ENCODE peak calls at places on chromosomes 2 and 18, in six cellular contexts. One of them, this sample, is unnamed.

GRCh38 chr2:203636896-203637818 is 69.3 kb upstream of the CD28 start:
- DNase-seq in transverse colon: peak
- DNase-seq in OCI-LY7: no peak
- DNase-seq in mucosa of descending colon: no peak
- DNase-seq in cardiac fibroblast: peak
- DNase-seq in Calu3: no peak
- DNase-seq in this sample: peak

GRCh38 chr18:53380063-53380639 is 844.3 kb downstream of the MBD2 start:
- DNase-seq in mucosa of descending colon: no peak
- DNase-seq in transverse colon: no peak
- DNase-seq in cardiac fibroblast: peak
- DNase-seq in OCI-LY7: peak
- DNase-seq in Calu3: peak
- DNase-seq in this sample: no peak

GRCh38 chr2:199228887-199229819 is 228.6 kb downstream of the SATB2 start:
- DNase-seq in OCI-LY7: no peak
- DNase-seq in mucosa of descending colon: no peak
- DNase-seq in transverse colon: no peak
- DNase-seq in cardiac fibroblast: peak
- DNase-seq in Calu3: peak
- DNase-seq in this sample: peak

GRCh38 chr2:28656937-28657615 is 94.6 kb upstream of the PPP1CB start:
- DNase-seq in cardiac fibroblast: no peak
- DNase-seq in Calu3: no peak
- DNase-seq in mucosa of descending colon: no peak
- DNase-seq in OCI-LY7: no peak
- DNase-seq in transverse colon: peak
- DNase-seq in this sample: no peak

GRCh38 chr18:48639772-48640432 is 101.1 kb downstream of the CTIF start:
- DNase-seq in transverse colon: no peak
- DNase-seq in OCI-LY7: no peak
- DNase-seq in mucosa of descending colon: no peak
- DNase-seq in cardiac fibroblast: no peak
- DNase-seq in Calu3: no peak
- DNase-seq in this sample: peak

GRCh38 chr18:34801769-34802168 is 91.7 kb downstream of the DTNA start:
- DNase-seq in OCI-LY7: no peak
- DNase-seq in mucosa of descending colon: no peak
- DNase-seq in transverse colon: no peak
- DNase-seq in Calu3: no peak
- DNase-seq in cardiac fibroblast: peak
- DNase-seq in this sample: peak

GRCh38 chr18:50315100-50315871 is 27.8 kb upstream of the CXXC1 start:
- DNase-seq in OCI-LY7: peak
- DNase-seq in transverse colon: no peak
- DNase-seq in mucosa of descending colon: no peak
- DNase-seq in cardiac fibroblast: no peak
- DNase-seq in Calu3: no peak
- DNase-seq in this sample: no peak

GRCh38 chr2:215419769-215420470 is 15.9 kb downstream of the FN1 start:
- DNase-seq in mucosa of descending colon: no peak
- DNase-seq in OCI-LY7: no peak
- DNase-seq in Calu3: no peak
- DNase-seq in transverse colon: no peak
- DNase-seq in cardiac fibroblast: no peak
- DNase-seq in this sample: no peak

GRCh38 chr18:25587545-25587944 is 235.6 kb upstream of the ZNF521 start:
- DNase-seq in mucosa of descending colon: no peak
- DNase-seq in cardiac fibroblast: no peak
- DNase-seq in OCI-LY7: no peak
- DNase-seq in Calu3: no peak
- DNase-seq in transverse colon: no peak
- DNase-seq in this sample: no peak

GRCh38 chr2:26712486-26713465 is 20.3 kb downstream of the KCNK3 start:
- DNase-seq in cardiac fibroblast: no peak
- DNase-seq in OCI-LY7: no peak
- DNase-seq in mucosa of descending colon: no peak
- DNase-seq in transverse colon: no peak
- DNase-seq in Calu3: no peak
- DNase-seq in this sample: no peak

GRCh38 chr18:34773961-34774754 is 64.1 kb downstream of the DTNA start:
- DNase-seq in cardiac fibroblast: peak
- DNase-seq in transverse colon: peak
- DNase-seq in mucosa of descending colon: peak
- DNase-seq in OCI-LY7: no peak
- DNase-seq in Calu3: peak
- DNase-seq in this sample: no peak

GRCh38 chr2:134245340-134245984 is 8.4 kb upstream of the MGAT5 start:
- DNase-seq in Calu3: peak
- DNase-seq in OCI-LY7: peak
- DNase-seq in cardiac fibroblast: peak
- DNase-seq in transverse colon: peak
- DNase-seq in mucosa of descending colon: peak
- DNase-seq in this sample: peak

GRCh38 chr2:190841707-190842505 is 38.7 kb upstream of the GLS start:
- DNase-seq in cardiac fibroblast: peak
- DNase-seq in Calu3: no peak
- DNase-seq in mucosa of descending colon: no peak
- DNase-seq in OCI-LY7: no peak
- DNase-seq in transverse colon: no peak
- DNase-seq in this sample: peak

GRCh38 chr2:175253871-175254270 is 72.4 kb upstream of the ATP5MC3 start:
- DNase-seq in Calu3: no peak
- DNase-seq in mucosa of descending colon: no peak
- DNase-seq in OCI-LY7: no peak
- DNase-seq in cardiac fibroblast: no peak
- DNase-seq in transverse colon: no peak
- DNase-seq in this sample: no peak

GRCh38 chr2:85175369-85176299 is 42.4 kb downstream of the TCF7L1 start:
- DNase-seq in mucosa of descending colon: no peak
- DNase-seq in cardiac fibroblast: peak
- DNase-seq in transverse colon: no peak
- DNase-seq in OCI-LY7: no peak
- DNase-seq in Calu3: no peak
- DNase-seq in this sample: no peak

GRCh38 chr2:112582314-112582746 is 2.1 kb upstream of the CHCHD5 start:
- DNase-seq in mucosa of descending colon: peak
- DNase-seq in transverse colon: no peak
- DNase-seq in OCI-LY7: peak
- DNase-seq in cardiac fibroblast: peak
- DNase-seq in Calu3: peak
- DNase-seq in this sample: peak

GRCh38 chr2:197309369-197310231 is 980 bp downstream of the ANKRD44 start:
- DNase-seq in mucosa of descending colon: peak
- DNase-seq in Calu3: no peak
- DNase-seq in cardiac fibroblast: peak
- DNase-seq in transverse colon: peak
- DNase-seq in OCI-LY7: peak
- DNase-seq in this sample: peak

GRCh38 chr2:191754103-191754502 is 76.2 kb downstream of the NABP1 start:
- DNase-seq in Calu3: no peak
- DNase-seq in transverse colon: no peak
- DNase-seq in cardiac fibroblast: no peak
- DNase-seq in mucosa of descending colon: no peak
- DNase-seq in OCI-LY7: no peak
- DNase-seq in this sample: no peak

GRCh38 chr2:112623913-112624777 is 21.6 kb upstream of the SLC20A1 start:
- DNase-seq in OCI-LY7: no peak
- DNase-seq in mucosa of descending colon: peak
- DNase-seq in Calu3: peak
- DNase-seq in cardiac fibroblast: peak
- DNase-seq in transverse colon: peak
- DNase-seq in this sample: peak

GRCh38 chr2:46364797-46365457 is 67.7 kb downstream of the EPAS1 start:
- DNase-seq in cardiac fibroblast: peak
- DNase-seq in mucosa of descending colon: no peak
- DNase-seq in transverse colon: peak
- DNase-seq in Calu3: peak
- DNase-seq in OCI-LY7: peak
- DNase-seq in this sample: peak

GRCh38 chr2:113157897-113158753 is 15.6 kb upstream of the PSD4 start:
- DNase-seq in mucosa of descending colon: no peak
- DNase-seq in OCI-LY7: no peak
- DNase-seq in cardiac fibroblast: peak
- DNase-seq in Calu3: no peak
- DNase-seq in transverse colon: no peak
- DNase-seq in this sample: peak

GRCh38 chr2:96622544-96622943 is 15.6 kb downstream of the KANSL3 start:
- DNase-seq in Calu3: no peak
- DNase-seq in cardiac fibroblast: no peak
- DNase-seq in mucosa of descending colon: no peak
- DNase-seq in OCI-LY7: no peak
- DNase-seq in transverse colon: no peak
- DNase-seq in this sample: no peak

GRCh38 chr18:44655435-44655834 is 25.3 kb upstream of the SETBP1 start:
- DNase-seq in OCI-LY7: no peak
- DNase-seq in cardiac fibroblast: no peak
- DNase-seq in mucosa of descending colon: no peak
- DNase-seq in Calu3: no peak
- DNase-seq in transverse colon: no peak
- DNase-seq in this sample: no peak

GRCh38 chr2:203623616-203624015 is 82.8 kb upstream of the CD28 start:
- DNase-seq in cardiac fibroblast: peak
- DNase-seq in transverse colon: no peak
- DNase-seq in Calu3: no peak
- DNase-seq in OCI-LY7: no peak
- DNase-seq in mucosa of descending colon: no peak
- DNase-seq in this sample: no peak

GRCh38 chr2:192604295-192604694 is 409.6 kb upstream of the TMEFF2 start:
- DNase-seq in OCI-LY7: no peak
- DNase-seq in Calu3: no peak
- DNase-seq in cardiac fibroblast: no peak
- DNase-seq in transverse colon: no peak
- DNase-seq in mucosa of descending colon: peak
- DNase-seq in this sample: no peak

GRCh38 chr18:489244-490023 is 11.1 kb downstream of the COLEC12 start:
- DNase-seq in cardiac fibroblast: peak
- DNase-seq in mucosa of descending colon: no peak
- DNase-seq in transverse colon: no peak
- DNase-seq in Calu3: no peak
- DNase-seq in OCI-LY7: no peak
- DNase-seq in this sample: no peak

GRCh38 chr2:81299841-81300240 is 995.3 kb upstream of the LRRTM1 start:
- DNase-seq in transverse colon: no peak
- DNase-seq in OCI-LY7: no peak
- DNase-seq in cardiac fibroblast: no peak
- DNase-seq in Calu3: no peak
- DNase-seq in mucosa of descending colon: no peak
- DNase-seq in this sample: no peak

GRCh38 chr2:127640082-127641072 is 5.6 kb upstream of the GPR17 start:
- DNase-seq in cardiac fibroblast: no peak
- DNase-seq in mucosa of descending colon: no peak
- DNase-seq in transverse colon: no peak
- DNase-seq in OCI-LY7: peak
- DNase-seq in Calu3: no peak
- DNase-seq in this sample: peak

GRCh38 chr2:234990300-234990699 is 38.5 kb downstream of the SH3BP4 start:
- DNase-seq in mucosa of descending colon: peak
- DNase-seq in transverse colon: no peak
- DNase-seq in Calu3: no peak
- DNase-seq in cardiac fibroblast: no peak
- DNase-seq in OCI-LY7: no peak
- DNase-seq in this sample: no peak

GRCh38 chr2:202178342-202178958 is 59.9 kb downstream of the SUMO1 start:
- DNase-seq in mucosa of descending colon: no peak
- DNase-seq in cardiac fibroblast: peak
- DNase-seq in Calu3: peak
- DNase-seq in OCI-LY7: peak
- DNase-seq in transverse colon: peak
- DNase-seq in this sample: peak
- TF ChIP-seq CTCF in mucosa of descending colon: peak
- TF ChIP-seq CTCF in cardiac fibroblast: peak
- TF ChIP-seq CTCF in Calu3: peak
- TF ChIP-seq CTCF in OCI-LY7: peak
- TF ChIP-seq CTCF in transverse colon: peak
- TF ChIP-seq CTCF in this sample: peak

DNA sequence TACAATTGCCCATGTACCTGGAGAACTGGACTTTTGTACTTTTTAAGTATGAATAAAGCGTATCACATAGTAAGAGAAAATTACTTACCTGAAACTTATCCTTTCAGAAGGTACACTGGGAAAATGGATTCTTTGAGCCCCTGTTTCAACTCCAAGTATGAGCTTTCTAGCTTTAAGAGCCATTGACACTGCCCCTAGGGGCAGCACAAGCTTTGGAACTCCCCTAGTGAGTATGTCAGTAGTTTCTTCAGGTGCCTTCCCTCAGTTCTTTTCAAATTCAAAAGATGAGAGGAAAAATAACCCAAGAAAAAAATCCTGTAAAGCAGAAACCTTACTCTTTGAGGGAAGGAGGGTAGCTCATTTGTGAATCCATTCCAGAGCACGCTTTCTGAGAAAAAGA is 124.1 kb downstream of the MEMO1 start:
- DNase-seq in transverse colon: no peak
- DNase-seq in OCI-LY7: peak
- DNase-seq in cardiac fibroblast: no peak
- DNase-seq in Calu3: peak
- DNase-seq in mucosa of descending colon: no peak
- DNase-seq in this sample: peak
- TF ChIP-seq CTCF in transverse colon: no peak
- TF ChIP-seq CTCF in OCI-LY7: peak
- TF ChIP-seq CTCF in cardiac fibroblast: peak
- TF ChIP-seq CTCF in Calu3: no peak
- TF ChIP-seq CTCF in mucosa of descending colon: no peak
- TF ChIP-seq CTCF in this sample: no peak

GRCh38 chr2:232133078-232133477 is 171.6 kb downstream of the DIS3L2 start:
- DNase-seq in Calu3: peak
- DNase-seq in mucosa of descending colon: no peak
- DNase-seq in transverse colon: no peak
- DNase-seq in cardiac fibroblast: no peak
- DNase-seq in OCI-LY7: no peak
- DNase-seq in this sample: no peak
- TF ChIP-seq CTCF in Calu3: no peak
- TF ChIP-seq CTCF in mucosa of descending colon: no peak
- TF ChIP-seq CTCF in transverse colon: no peak
- TF ChIP-seq CTCF in cardiac fibroblast: peak
- TF ChIP-seq CTCF in OCI-LY7: peak
- TF ChIP-seq CTCF in this sample: peak

DNA sequence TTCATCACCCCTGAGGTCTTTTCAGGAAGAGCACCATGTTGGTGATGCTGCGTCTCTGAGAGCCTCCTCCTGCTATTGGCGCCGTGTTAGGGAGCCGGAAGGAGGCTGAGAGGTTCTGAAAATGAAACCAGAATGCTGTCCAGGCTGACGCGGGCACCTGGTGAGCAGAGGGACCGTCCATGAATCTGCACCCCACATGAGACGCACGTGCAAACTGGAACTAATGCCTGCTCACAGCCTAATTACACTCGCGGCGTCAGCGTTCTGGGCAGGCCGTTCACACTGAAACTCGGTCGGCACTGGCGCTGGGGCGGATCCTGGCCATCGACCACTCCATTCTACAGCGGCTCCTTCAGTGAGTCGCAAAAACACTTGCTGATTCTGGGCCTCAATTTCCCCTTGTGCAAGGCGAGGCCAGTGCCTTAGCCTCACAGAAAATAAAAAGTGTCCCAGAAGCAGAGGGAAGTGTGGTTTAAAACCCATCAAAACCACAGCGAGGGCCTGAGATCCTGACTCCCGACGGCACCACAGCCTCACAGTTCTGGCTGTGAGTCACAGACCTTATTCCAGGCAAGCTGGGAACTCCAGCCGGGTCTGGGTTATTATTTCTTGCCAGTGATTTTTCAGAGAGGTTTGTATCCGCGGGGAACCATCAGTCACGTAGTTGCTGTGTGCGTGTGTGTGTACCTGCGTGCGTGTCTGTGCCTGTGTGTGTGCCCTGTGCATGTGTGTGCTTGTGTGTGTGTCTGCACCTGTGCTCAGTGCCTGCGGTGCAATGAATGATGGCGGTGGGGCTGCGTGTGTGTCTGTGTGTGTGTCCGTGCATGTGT is 49.1 kb upstream of the CTDP1 start:
- DNase-seq in transverse colon: no peak
- DNase-seq in OCI-LY7: no peak
- DNase-seq in cardiac fibroblast: no peak
- DNase-seq in Calu3: no peak
- DNase-seq in mucosa of descending colon: no peak
- DNase-seq in this sample: no peak
- TF ChIP-seq CTCF in transverse colon: no peak
- TF ChIP-seq CTCF in OCI-LY7: no peak
- TF ChIP-seq CTCF in cardiac fibroblast: no peak
- TF ChIP-seq CTCF in Calu3: no peak
- TF ChIP-seq CTCF in mucosa of descending colon: no peak
- TF ChIP-seq CTCF in this sample: no peak

This sample was measured in activated CD8-positive, alpha-beta T cell treated with anti-CD3 and anti-CD28 coated beads for 36 hours.